ENCODE peak calls at places on chromosomes 4 and X, in nine cellular contexts. P, O, I, A, G, D, Z, V and T are unnamed samples.

GRCh38 chr4:112031712-112032328 is 113.4 kb upstream of the FAM241A start:
- DNase-seq in P (no peak), O (no peak), I (peak), A (peak), G (no peak), D (peak), Z (peak), V (no peak), T (no peak)

GRCh38 chr4:87543835-87544461 is 14.8 kb upstream of the SPARCL1 start:
- DNase-seq in P (no peak), O (no peak), I (no peak), A (peak), G (no peak), D (no peak), Z (peak), V (no peak), T (no peak)

GRCh38 chr4:15737255-15737654 is 34.4 kb downstream of the BST1 start:
- DNase-seq in P (no peak), O (no peak), I (no peak), A (peak), G (no peak), D (no peak), Z (no peak), V (no peak), T (no peak)

GRCh38 chr4:109046549-109047171 is 255.8 kb downstream of the COL25A1 start:
- DNase-seq in P (no peak), O (no peak), I (no peak), A (no peak), G (no peak), D (no peak), Z (no peak), V (no peak), T (no peak)

GRCh38 chrX:151973851-151974335 is 583 bp downstream of the GABRE start:
- DNase-seq in P (no peak), O (no peak), I (no peak), A (no peak), G (no peak), D (no peak), Z (no peak), V (no peak), T (no peak)

GRCh38 chrX:55206152-55206941 is 13.8 kb upstream of the PAGE5 start:
- DNase-seq in P (no peak), O (no peak), I (no peak), A (no peak), G (no peak), D (no peak), Z (no peak), V (no peak), T (no peak)

GRCh38 chrX:87626996-87627395 is 109.4 kb downstream of the KLHL4 start:
- DNase-seq in P (no peak), O (no peak), I (no peak), A (no peak), G (no peak), D (no peak), Z (no peak), V (no peak), T (no peak)

GRCh38 chr4:177441061-177441802 is 1.0 kb downstream of the AGA start:
- DNase-seq in P (no peak), O (no peak), I (peak), A (peak), G (no peak), D (no peak), Z (no peak), V (peak), T (no peak)

GRCh38 chr4:38382492-38382891 is 281.5 kb upstream of the KLF3 start:
- DNase-seq in P (no peak), O (no peak), I (no peak), A (no peak), G (no peak), D (no peak), Z (peak), V (no peak), T (no peak)

GRCh38 chr4:147362868-147363440 is 117.9 kb upstream of the EDNRA start:
- DNase-seq in P (no peak), O (no peak), I (no peak), A (no peak), G (no peak), D (no peak), Z (no peak), V (no peak), T (no peak)